ENCODE peak calls at places on chromosomes 13 and 19, in seven cellular contexts. One of them, this sample, is unnamed.

GRCh38 chr19:10718205-10719196 is 622 bp downstream of the DNM2 start:
- DNase-seq in HEK293T: peak; percentile 45
- DNase-seq in NCI-H1105: peak; percentile 25
- DNase-seq in GM13977: peak; percentile 64
- DNase-seq in adipocyte: peak; percentile 79
- DNase-seq in NCI-H1436: no peak
- DNase-seq in NCI-H2029 treated with DMSO at 0.1 percent for 48 hours: no peak
- DNase-seq in this sample: peak; percentile 7

GRCh38 chr19:55178781-55179569 is 1.1 kb downstream of the SYT5 start:
- DNase-seq in NCI-H1436: peak; percentile 95
- DNase-seq in HEK293T: peak; percentile 85
- DNase-seq in NCI-H2029 treated with DMSO at 0.1 percent for 48 hours: peak; percentile 44
- DNase-seq in GM13977: peak; percentile 99
- DNase-seq in adipocyte: peak; percentile 76
- DNase-seq in NCI-H1105: peak; percentile 92
- DNase-seq in this sample: peak; percentile 54

GRCh38 chr19:2381151-2381822 is 21.2 kb downstream of the TMPRSS9 start:
- DNase-seq in adipocyte: no peak
- DNase-seq in NCI-H2029 treated with DMSO at 0.1 percent for 48 hours: no peak
- DNase-seq in NCI-H1436: no peak
- DNase-seq in GM13977: no peak
- DNase-seq in HEK293T: no peak
- DNase-seq in NCI-H1105: no peak
- DNase-seq in this sample: no peak

GRCh38 chr13:66835040-66835628 is 395.0 kb downstream of the PCDH9 start:
- DNase-seq in adipocyte: peak; percentile 15
- DNase-seq in HEK293T: peak; percentile 100
- DNase-seq in NCI-H2029 treated with DMSO at 0.1 percent for 48 hours: peak; percentile 14
- DNase-seq in GM13977: no peak
- DNase-seq in NCI-H1105: peak; percentile 97
- DNase-seq in NCI-H1436: no peak
- DNase-seq in this sample: peak; percentile 8

GRCh38 chr13:30045916-30046704 is 195.7 kb upstream of the UBL3 start:
- DNase-seq in NCI-H1105: no peak
- DNase-seq in NCI-H1436: no peak
- DNase-seq in adipocyte: peak; percentile 78
- DNase-seq in HEK293T: no peak
- DNase-seq in NCI-H2029 treated with DMSO at 0.1 percent for 48 hours: no peak
- DNase-seq in GM13977: no peak
- DNase-seq in this sample: no peak

GRCh38 chr19:51607920-51608562 is 22.2 kb downstream of the SIGLEC5 start:
- DNase-seq in adipocyte: peak; percentile 77
- DNase-seq in NCI-H1105: no peak
- DNase-seq in NCI-H1436: no peak
- DNase-seq in NCI-H2029 treated with DMSO at 0.1 percent for 48 hours: no peak
- DNase-seq in HEK293T: peak; percentile 66
- DNase-seq in GM13977: no peak
- DNase-seq in this sample: no peak

GRCh38 chr19:55447421-55448174 is 4.5 kb upstream of the SHISA7 start:
- DNase-seq in HEK293T: no peak
- DNase-seq in adipocyte: peak; percentile 54
- DNase-seq in GM13977: no peak
- DNase-seq in NCI-H1105: peak; percentile 52
- DNase-seq in NCI-H1436: peak; percentile 53
- DNase-seq in NCI-H2029 treated with DMSO at 0.1 percent for 48 hours: no peak
- DNase-seq in this sample: peak; percentile 65

GRCh38 chr19:30795727-30796126 is 423.5 kb downstream of the ZNF536 start:
- DNase-seq in GM13977: no peak
- DNase-seq in adipocyte: no peak
- DNase-seq in NCI-H1105: no peak
- DNase-seq in NCI-H2029 treated with DMSO at 0.1 percent for 48 hours: no peak
- DNase-seq in HEK293T: no peak
- DNase-seq in NCI-H1436: no peak
- DNase-seq in this sample: no peak

GRCh38 chr13:45092668-45093067 is 27.6 kb upstream of the GTF2F2 start:
- DNase-seq in NCI-H1436: no peak
- DNase-seq in GM13977: no peak
- DNase-seq in NCI-H2029 treated with DMSO at 0.1 percent for 48 hours: no peak
- DNase-seq in HEK293T: no peak
- DNase-seq in NCI-H1105: no peak
- DNase-seq in adipocyte: peak; percentile 26
- DNase-seq in this sample: no peak

GRCh38 chr13:21395953-21396352 is 63.1 kb downstream of the ZDHHC20 start:
- DNase-seq in HEK293T: no peak
- DNase-seq in NCI-H1436: no peak
- DNase-seq in GM13977: no peak
- DNase-seq in NCI-H1105: no peak
- DNase-seq in adipocyte: no peak
- DNase-seq in NCI-H2029 treated with DMSO at 0.1 percent for 48 hours: no peak
- DNase-seq in this sample: no peak

GRCh38 chr13:110405597-110406450 is 98.7 kb downstream of the COL4A2 start:
- DNase-seq in adipocyte: peak; percentile 67
- DNase-seq in HEK293T: no peak
- DNase-seq in NCI-H2029 treated with DMSO at 0.1 percent for 48 hours: no peak
- DNase-seq in NCI-H1105: no peak
- DNase-seq in NCI-H1436: no peak
- DNase-seq in GM13977: no peak
- DNase-seq in this sample: no peak